ENCODE peak calls at places on chromosomes 2 and 18, in ten cellular contexts. Q is amniotic stem cell; V is bronchial epithelial cell; H is activated T-helper 1 cell treated with Interleukin-2 at 50 U/mL for 16 hours; I is activated CD4-positive, alpha-beta T cell treated with anti-CD3 and anti-CD28 coated beads, Interleukin-2, amount 50 U/mL, for 1 hour; O is activated CD4-positive, alpha-beta memory T cell treated with anti-CD3 and anti-CD28 coated beads, Interleukin-2, amount 10 ng/mL, durations not matched to agents 7 days and 5 days; Z is HT1080; A is NCI-H1436; J is osteocyte; S is Right ventricle myocardium superior. P is an unnamed sample.

GRCh38 chr2:197209742-197210408 is 100.7 kb downstream of the ANKRD44 start:
- DNase-seq in Q (no peak), V (peak), H (no peak), I (peak), O (peak), Z (peak), A (no peak), J (no peak), S (no peak), P (peak)

GRCh38 chr2:205895981-205896655 is 189.9 kb downstream of the INO80D start:
- DNase-seq in Q (no peak), V (no peak), H (no peak), I (no peak), O (no peak), Z (no peak), A (no peak), J (no peak), S (no peak), P (no peak)

GRCh38 chr2:44267269-44268258 is 7.7 kb upstream of the SLC3A1 start:
- DNase-seq in Q (no peak), V (no peak), H (no peak), I (no peak), O (no peak), Z (no peak), A (no peak), J (no peak), S (no peak), P (peak)

GRCh38 chr2:141778315-141778835 is 352.4 kb downstream of the LRP1B start:
- DNase-seq in Q (no peak), V (no peak), H (no peak), I (no peak), O (no peak), Z (no peak), A (no peak), J (no peak), S (no peak), P (no peak)

GRCh38 chr18:9201224-9201623 is 64.6 kb downstream of the ANKRD12 start:
- DNase-seq in Q (no peak), V (no peak), H (no peak), I (no peak), O (no peak), Z (no peak), A (no peak), J (no peak), S (no peak), P (no peak)

GRCh38 chr2:152367547-152368250 is 32.7 kb downstream of the FMNL2 start:
- DNase-seq in Q (no peak), V (peak), H (no peak), I (no peak), O (no peak), Z (no peak), A (no peak), J (no peak), S (no peak), P (peak)

GRCh38 chr2:222352981-222353380 is 54.2 kb upstream of the PAX3 start:
- DNase-seq in Q (no peak), V (no peak), H (no peak), I (no peak), O (no peak), Z (no peak), A (no peak), J (no peak), S (no peak), P (no peak)

GRCh38 chr2:91477731-91478672 is 2786.5 kb downstream of the RPIA start:
- DNase-seq in Q (no peak), V (no peak), H (no peak), I (peak), O (no peak), Z (no peak), A (no peak), J (peak), S (peak), P (peak)

GRCh38 chr2:155301221-155301620 is 602.7 kb downstream of the KCNJ3 start:
- DNase-seq in Q (no peak), V (peak), H (no peak), I (no peak), O (no peak), Z (peak), A (no peak), J (no peak), S (no peak), P (peak)

GRCh38 chr2:69817739-69818494 is 11.5 kb upstream of the GMCL1 start:
- DNase-seq in Q (no peak), V (no peak), H (no peak), I (no peak), O (no peak), Z (no peak), A (no peak), J (no peak), S (no peak), P (no peak)

GRCh38 chr2:233005096-233005495 is 8.0 kb downstream of the NGEF start:
- DNase-seq in Q (no peak), V (no peak), H (no peak), I (no peak), O (no peak), Z (no peak), A (no peak), J (peak), S (no peak), P (no peak)

GRCh38 chr2:186848873-186849578 is at the start of gene ZSWIM2:
- DNase-seq in Q (peak), V (peak), H (no peak), I (no peak), O (no peak), Z (no peak), A (peak), J (peak), S (peak), P (peak)

GRCh38 chr18:9751371-9752031 is 43.4 kb downstream of the RAB31 start:
- DNase-seq in Q (no peak), V (no peak), H (no peak), I (no peak), O (no peak), Z (no peak), A (no peak), J (peak), S (no peak), P (no peak)

GRCh38 chr2:95143838-95144237 is 15.8 kb downstream of the ZNF514 start:
- DNase-seq in Q (no peak), V (no peak), H (no peak), I (no peak), O (no peak), Z (no peak), A (no peak), J (no peak), S (no peak), P (no peak)

GRCh38 chr2:182542501-182543258 is 115.8 kb upstream of the PDE1A start:
- DNase-seq in Q (no peak), V (peak), H (no peak), I (no peak), O (no peak), Z (peak), A (no peak), J (no peak), S (no peak), P (peak)

GRCh38 chr18:45628979-45629958 is 14.0 kb downstream of the SLC14A2 start:
- DNase-seq in Q (no peak), V (peak), H (no peak), I (no peak), O (no peak), Z (peak), A (no peak), J (no peak), S (no peak), P (peak)

GRCh38 chr2:225328192-225328591 is 71.3 kb upstream of the NYAP2 start:
- DNase-seq in Q (no peak), V (peak), H (no peak), I (no peak), O (no peak), Z (peak), A (no peak), J (no peak), S (no peak), P (peak)

GRCh38 chr2:10537522-10538195 is 89.5 kb upstream of the ODC1 start:
- DNase-seq in Q (no peak), V (no peak), H (no peak), I (no peak), O (peak), Z (no peak), A (no peak), J (no peak), S (no peak), P (no peak)

GRCh38 chr2:104930739-104931138 is 76.8 kb downstream of the POU3F3 start:
- DNase-seq in Q (no peak), V (no peak), H (no peak), I (no peak), O (no peak), Z (no peak), A (no peak), J (no peak), S (no peak), P (no peak)

GRCh38 chr18:67232406-67232805 is 284.1 kb downstream of the DSEL start:
- DNase-seq in Q (no peak), V (peak), H (no peak), I (no peak), O (no peak), Z (peak), A (no peak), J (no peak), S (no peak), P (peak)

GRCh38 chr2:150486539-150487484 is 655 bp downstream of the RND3 start:
- DNase-seq in Q (no peak), V (no peak), H (no peak), I (no peak), O (no peak), Z (peak), A (peak), J (no peak), S (peak), P (peak)

GRCh38 chr2:126643431-126643830 is 12.5 kb upstream of the GYPC start:
- DNase-seq in Q (no peak), V (no peak), H (no peak), I (no peak), O (no peak), Z (no peak), A (no peak), J (peak), S (no peak), P (no peak)

GRCh38 chr18:79607361-79607930 is 72.2 kb upstream of the CTDP1 start:
- DNase-seq in Q (no peak), V (no peak), H (no peak), I (no peak), O (no peak), Z (no peak), A (no peak), J (no peak), S (peak), P (no peak)

GRCh38 chr2:176399199-176399598 is 130.0 kb downstream of the MTX2 start:
- DNase-seq in Q (no peak), V (no peak), H (no peak), I (no peak), O (no peak), Z (no peak), A (no peak), J (no peak), S (no peak), P (no peak)

GRCh38 chr2:86825728-86826386 is 35.1 kb upstream of the CD8A start:
- DNase-seq in Q (no peak), V (no peak), H (no peak), I (no peak), O (peak), Z (no peak), A (no peak), J (no peak), S (no peak), P (no peak)

GRCh38 chr2:136151021-136151971 is 33.3 kb upstream of the CXCR4 start:
- DNase-seq in Q (no peak), V (no peak), H (no peak), I (no peak), O (no peak), Z (no peak), A (no peak), J (no peak), S (no peak), P (no peak)